ENCODE peak calls at places on chromosomes 5 and 9, in nine cellular contexts. X, L, N, I, E, T, M, W and Z are unnamed samples.

GRCh38 chr5:163504091-163504931 is 1.1 kb upstream of the MAT2B start:
- DNase-seq in X (peak), L (peak), N (peak), I (no peak), E (peak), T (no peak), M (peak), W (peak), Z (no peak)

GRCh38 chr9:136845465-136846261 is 3.4 kb downstream of the AJM1 start:
- DNase-seq in X (no peak), L (no peak), N (no peak), I (no peak), E (no peak), T (no peak), M (no peak), W (no peak), Z (no peak)

GRCh38 chr5:40165106-40165788 is 514.5 kb upstream of the PTGER4 start:
- DNase-seq in X (no peak), L (no peak), N (no peak), I (no peak), E (no peak), T (no peak), M (no peak), W (no peak), Z (no peak)

GRCh38 chr5:124451721-124452383 is 294.6 kb downstream of the ZNF608 start:
- DNase-seq in X (no peak), L (no peak), N (no peak), I (no peak), E (no peak), T (no peak), M (no peak), W (no peak), Z (no peak)

GRCh38 chr5:131068893-131069643 is 96.0 kb downstream of the HINT1 start:
- DNase-seq in X (no peak), L (peak), N (no peak), I (peak), E (no peak), T (no peak), M (no peak), W (peak), Z (peak)

GRCh38 chr5:139640432-139641115 is 7.6 kb upstream of the CXXC5 start:
- DNase-seq in X (no peak), L (no peak), N (no peak), I (no peak), E (peak), T (no peak), M (no peak), W (no peak), Z (no peak)

GRCh38 chr9:108296056-108296455 is 559.7 kb downstream of the ACTL7B start:
- DNase-seq in X (no peak), L (no peak), N (no peak), I (no peak), E (no peak), T (no peak), M (no peak), W (no peak), Z (no peak)

GRCh38 chr5:154841273-154841661 is 9.1 kb downstream of the FAXDC2 start:
- DNase-seq in X (no peak), L (no peak), N (no peak), I (no peak), E (no peak), T (no peak), M (no peak), W (no peak), Z (no peak)

GRCh38 chr9:120477534-120478001 is 102.4 kb downstream of the CDK5RAP2 start:
- DNase-seq in X (peak), L (peak), N (peak), I (no peak), E (peak), T (no peak), M (peak), W (no peak), Z (peak)

GRCh38 chr5:172350212-172351181 is 66.9 kb upstream of the UBTD2 start:
- DNase-seq in X (no peak), L (no peak), N (no peak), I (no peak), E (no peak), T (no peak), M (no peak), W (no peak), Z (no peak)

GRCh38 chr5:177416334-177416733 is 7.0 kb upstream of the F12 start:
- DNase-seq in X (no peak), L (no peak), N (peak), I (no peak), E (no peak), T (no peak), M (no peak), W (no peak), Z (no peak)

GRCh38 chr9:121282309-121283071 is 14.5 kb downstream of the GSN start:
- DNase-seq in X (no peak), L (peak), N (no peak), I (no peak), E (peak), T (no peak), M (no peak), W (no peak), Z (no peak)

GRCh38 chr5:129906177-129906887 is 2.1 kb downstream of the CHSY3 start:
- DNase-seq in X (peak), L (peak), N (no peak), I (no peak), E (no peak), T (no peak), M (no peak), W (no peak), Z (no peak)

GRCh38 chr5:43066231-43066798 is 26.2 kb upstream of the ANXA2R start:
- DNase-seq in X (peak), L (peak), N (peak), I (no peak), E (peak), T (peak), M (peak), W (peak), Z (peak)

GRCh38 chr5:117488976-117489500 is 914.4 kb upstream of the SEMA6A start:
- DNase-seq in X (no peak), L (no peak), N (no peak), I (no peak), E (no peak), T (no peak), M (no peak), W (no peak), Z (no peak)

GRCh38 chr9:14418262-14419200 is 104.6 kb upstream of the NFIB start:
- DNase-seq in X (no peak), L (no peak), N (no peak), I (no peak), E (no peak), T (no peak), M (no peak), W (no peak), Z (no peak)

GRCh38 chr9:34989946-34990635 is 546 bp downstream of the DNAJB5 start:
- DNase-seq in X (peak), L (peak), N (no peak), I (no peak), E (peak), T (peak), M (peak), W (no peak), Z (peak)

GRCh38 chr5:153903321-153903720 is 135.4 kb downstream of the FAM114A2 start:
- DNase-seq in X (no peak), L (no peak), N (no peak), I (no peak), E (no peak), T (no peak), M (no peak), W (no peak), Z (no peak)

GRCh38 chr9:77435688-77436087 is 212.4 kb downstream of the GNA14 start:
- DNase-seq in X (no peak), L (no peak), N (no peak), I (no peak), E (no peak), T (no peak), M (peak), W (no peak), Z (no peak)

GRCh38 chr5:78542321-78542840 is 106.2 kb downstream of the LHFPL2 start:
- DNase-seq in X (no peak), L (no peak), N (no peak), I (no peak), E (no peak), T (no peak), M (no peak), W (no peak), Z (no peak)

GRCh38 chr5:1439388-1440097 is 5.7 kb downstream of the SLC6A3 start:
- DNase-seq in X (no peak), L (no peak), N (no peak), I (no peak), E (no peak), T (no peak), M (no peak), W (no peak), Z (no peak)

GRCh38 chr5:73444499-73445432 is 3.8 kb downstream of the FOXD1 start:
- DNase-seq in X (peak), L (no peak), N (no peak), I (no peak), E (no peak), T (no peak), M (no peak), W (no peak), Z (no peak)

GRCh38 chr5:135887881-135888614 is 7.6 kb downstream of the IL9 start:
- DNase-seq in X (no peak), L (no peak), N (peak), I (no peak), E (no peak), T (no peak), M (no peak), W (no peak), Z (no peak)

GRCh38 chr9:89593776-89594427 is 10.9 kb upstream of the GADD45G start:
- DNase-seq in X (peak), L (peak), N (peak), I (no peak), E (peak), T (no peak), M (peak), W (peak), Z (peak)

GRCh38 chr9:130186051-130186450 is 13.8 kb downstream of the NCS1 start:
- DNase-seq in X (peak), L (no peak), N (no peak), I (no peak), E (no peak), T (no peak), M (no peak), W (no peak), Z (no peak)

GRCh38 chr5:145681686-145682085 is 153.5 kb downstream of the PRELID2 start:
- DNase-seq in X (peak), L (peak), N (peak), I (peak), E (peak), T (no peak), M (peak), W (no peak), Z (peak)
- TF ChIP-seq CTCF in X (peak), L (peak), N (peak), I (peak), E (peak), T (peak), M (peak), W (no peak), Z (peak)

GRCh38 chr5:159995841-159996240 is 13.1 kb upstream of the TTC1 start:
- DNase-seq in X (no peak), L (no peak), N (no peak), I (no peak), E (no peak), T (no peak), M (no peak), W (no peak), Z (no peak)

GRCh38 chr5:159992566-159992965 is 16.4 kb upstream of the TTC1 start:
- DNase-seq in X (no peak), L (no peak), N (no peak), I (no peak), E (no peak), T (no peak), M (no peak), W (no peak), Z (no peak)

GRCh38 chr5:159993194-159993593 is 15.7 kb upstream of the TTC1 start:
- DNase-seq in X (no peak), L (no peak), N (no peak), I (no peak), E (no peak), T (no peak), M (no peak), W (no peak), Z (no peak)

GRCh38 chr5:159987031-159987674 is 21.8 kb upstream of the TTC1 start:
- DNase-seq in X (peak), L (peak), N (peak), I (peak), E (peak), T (peak), M (peak), W (peak), Z (peak)

GRCh38 chr5:159990506-159990905 is 18.4 kb upstream of the TTC1 start:
- DNase-seq in X (no peak), L (no peak), N (no peak), I (no peak), E (no peak), T (no peak), M (no peak), W (no peak), Z (no peak)
- TF ChIP-seq CTCF in X (no peak), L (no peak), N (peak), I (no peak), E (no peak), T (no peak), M (peak), W (no peak), Z (no peak)

GRCh38 chr5:9851458-9851857 is 221.3 kb upstream of the TAS2R1 start:
- DNase-seq in X (no peak), L (peak), N (peak), I (no peak), E (no peak), T (no peak), M (peak), W (no peak), Z (no peak)
- TF ChIP-seq CTCF in X (no peak), L (no peak), N (peak), I (no peak), E (no peak), T (no peak), M (peak), W (no peak), Z (no peak)

DNA sequence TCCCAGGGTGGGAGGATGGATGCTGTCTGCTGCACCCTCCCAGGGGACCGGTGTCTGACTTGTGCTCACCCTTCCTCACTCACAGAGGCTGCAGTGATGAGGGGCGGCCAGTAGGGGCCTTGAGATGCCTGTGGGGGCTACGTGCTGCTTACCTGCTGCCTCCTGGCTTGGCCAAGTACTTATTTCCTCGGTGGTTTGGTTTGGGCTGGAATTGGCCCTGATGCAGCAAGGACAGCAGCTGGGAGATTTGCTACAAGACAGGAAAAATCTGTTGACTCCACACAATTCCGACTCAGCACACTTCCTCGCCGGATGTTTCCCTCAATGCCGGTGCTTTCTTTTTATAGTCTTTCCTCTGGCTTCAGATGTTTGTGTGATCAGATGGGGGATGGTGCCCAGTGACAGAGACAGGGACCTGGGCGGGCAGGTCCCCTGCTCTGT is 6.6 kb downstream of the PCDH12 start:
- DNase-seq in X (peak), L (no peak), N (no peak), I (no peak), E (no peak), T (no peak), M (peak), W (no peak), Z (peak)
- TF ChIP-seq CTCF in X (peak), L (no peak), N (no peak), I (peak), E (no peak), T (peak), M (peak), W (peak), Z (peak)

GRCh38 chr5:25544652-25545249 is 900.0 kb upstream of the CDH10 start:
- DNase-seq in X (peak), L (no peak), N (peak), I (no peak), E (peak), T (no peak), M (peak), W (no peak), Z (no peak)
- TF ChIP-seq CTCF in X (peak), L (no peak), N (peak), I (peak), E (peak), T (peak), M (peak), W (no peak), Z (peak)